ENCODE peak calls at places on chromosomes 13 and 19, in seven cellular contexts. One of them, this sample, is unnamed.

GRCh38 chr13:51557875-51558604 is 26.2 kb upstream of the WDFY2 start:
- DNase-seq in heart right ventricle: no peak
- DNase-seq in fibroblast of villous mesenchyme: peak; percentile 59
- DNase-seq in SK-N-SH: no peak
- DNase-seq in fibroblast of pulmonary artery: peak; percentile 84
- DNase-seq in astrocyte of the spinal cord: peak; percentile 75
- DNase-seq in choroid plexus epithelial cell: peak; percentile 79
- DNase-seq in this sample: no peak

GRCh38 chr13:50457430-50458393 is 385.8 kb downstream of the DLEU7 start:
- DNase-seq in heart right ventricle: no peak
- DNase-seq in fibroblast of villous mesenchyme: no peak
- DNase-seq in SK-N-SH: no peak
- DNase-seq in fibroblast of pulmonary artery: no peak
- DNase-seq in astrocyte of the spinal cord: no peak
- DNase-seq in choroid plexus epithelial cell: no peak
- DNase-seq in this sample: no peak

GRCh38 chr13:102309110-102309509 is 92.7 kb downstream of the FGF14 start:
- DNase-seq in heart right ventricle: no peak
- DNase-seq in fibroblast of villous mesenchyme: no peak
- DNase-seq in SK-N-SH: no peak
- DNase-seq in fibroblast of pulmonary artery: no peak
- DNase-seq in astrocyte of the spinal cord: no peak
- DNase-seq in choroid plexus epithelial cell: peak; percentile 23
- DNase-seq in this sample: no peak

GRCh38 chr19:40398417-40399056 is 8.6 kb upstream of the HIPK4 start:
- DNase-seq in heart right ventricle: no peak
- DNase-seq in fibroblast of villous mesenchyme: no peak
- DNase-seq in SK-N-SH: peak; percentile 78
- DNase-seq in fibroblast of pulmonary artery: no peak
- DNase-seq in astrocyte of the spinal cord: peak; percentile 36
- DNase-seq in choroid plexus epithelial cell: peak; percentile 49
- DNase-seq in this sample: peak; percentile 98

GRCh38 chr19:12801466-12802266 is at the start of the genes PRDX2 and THSD8:
- DNase-seq in heart right ventricle: peak; percentile 76
- DNase-seq in fibroblast of villous mesenchyme: peak; percentile 68
- DNase-seq in SK-N-SH: peak; percentile 94
- DNase-seq in fibroblast of pulmonary artery: peak; percentile 80
- DNase-seq in astrocyte of the spinal cord: peak; percentile 71
- DNase-seq in choroid plexus epithelial cell: peak; percentile 83
- DNase-seq in this sample: peak; percentile 97

GRCh38 chr19:48609571-48610108 is 3.1 kb downstream of the SPACA4 start:
- DNase-seq in heart right ventricle: no peak
- DNase-seq in fibroblast of villous mesenchyme: no peak
- DNase-seq in SK-N-SH: no peak
- DNase-seq in fibroblast of pulmonary artery: no peak
- DNase-seq in astrocyte of the spinal cord: no peak
- DNase-seq in choroid plexus epithelial cell: no peak
- DNase-seq in this sample: no peak

GRCh38 chr19:5424192-5424973 is 30.8 kb upstream of the ZNRF4 start:
- DNase-seq in heart right ventricle: no peak
- DNase-seq in fibroblast of villous mesenchyme: no peak
- DNase-seq in SK-N-SH: no peak
- DNase-seq in fibroblast of pulmonary artery: no peak
- DNase-seq in astrocyte of the spinal cord: no peak
- DNase-seq in choroid plexus epithelial cell: no peak
- DNase-seq in this sample: peak; percentile 4

GRCh38 chr13:21677075-21677628 is 6.3 kb downstream of the FGF9 start:
- DNase-seq in heart right ventricle: no peak
- DNase-seq in fibroblast of villous mesenchyme: no peak
- DNase-seq in SK-N-SH: no peak
- DNase-seq in fibroblast of pulmonary artery: no peak
- DNase-seq in astrocyte of the spinal cord: no peak
- DNase-seq in choroid plexus epithelial cell: no peak
- DNase-seq in this sample: no peak

GRCh38 chr19:4972509-4973230 is 3.8 kb downstream of the KDM4B start:
- DNase-seq in heart right ventricle: no peak
- DNase-seq in fibroblast of villous mesenchyme: peak; percentile 59
- DNase-seq in SK-N-SH: peak; percentile 10
- DNase-seq in fibroblast of pulmonary artery: peak; percentile 47
- DNase-seq in astrocyte of the spinal cord: peak; percentile 58
- DNase-seq in choroid plexus epithelial cell: peak; percentile 28
- DNase-seq in this sample: peak; percentile 35

GRCh38 chr13:62908321-62908720 is 1492.7 kb upstream of the PCDH20 start:
- DNase-seq in heart right ventricle: no peak
- DNase-seq in fibroblast of villous mesenchyme: no peak
- DNase-seq in SK-N-SH: no peak
- DNase-seq in fibroblast of pulmonary artery: no peak
- DNase-seq in astrocyte of the spinal cord: no peak
- DNase-seq in choroid plexus epithelial cell: no peak
- DNase-seq in this sample: no peak

GRCh38 chr13:101291647-101292515 is 124.4 kb downstream of the NALCN start:
- DNase-seq in heart right ventricle: no peak
- DNase-seq in fibroblast of villous mesenchyme: no peak
- DNase-seq in SK-N-SH: no peak
- DNase-seq in fibroblast of pulmonary artery: no peak
- DNase-seq in astrocyte of the spinal cord: no peak
- DNase-seq in choroid plexus epithelial cell: no peak
- DNase-seq in this sample: no peak

GRCh38 chr13:29081036-29081435 is 260.9 kb downstream of the MTUS2 start:
- DNase-seq in heart right ventricle: no peak
- DNase-seq in fibroblast of villous mesenchyme: peak; percentile 28
- DNase-seq in SK-N-SH: no peak
- DNase-seq in fibroblast of pulmonary artery: no peak
- DNase-seq in astrocyte of the spinal cord: no peak
- DNase-seq in choroid plexus epithelial cell: peak; percentile 31
- DNase-seq in this sample: no peak

GRCh38 chr13:41060723-41061074 is 610 bp upstream of the WBP4 start:
- DNase-seq in heart right ventricle: peak; percentile 85
- DNase-seq in fibroblast of villous mesenchyme: peak; percentile 84
- DNase-seq in SK-N-SH: peak; percentile 75
- DNase-seq in fibroblast of pulmonary artery: no peak
- DNase-seq in astrocyte of the spinal cord: peak; percentile 84
- DNase-seq in choroid plexus epithelial cell: peak; percentile 73
- DNase-seq in this sample: peak; percentile 77

GRCh38 chr13:112510002-112510780 is 77.8 kb downstream of the TUBGCP3 start:
- DNase-seq in heart right ventricle: peak; percentile 13
- DNase-seq in fibroblast of villous mesenchyme: peak; percentile 69
- DNase-seq in SK-N-SH: peak; percentile 82
- DNase-seq in fibroblast of pulmonary artery: peak; percentile 73
- DNase-seq in astrocyte of the spinal cord: peak; percentile 70
- DNase-seq in choroid plexus epithelial cell: peak; percentile 83
- DNase-seq in this sample: peak; percentile 91

GRCh38 chr19:38710928-38711725 is 33.1 kb downstream of the CAPN12 start:
- DNase-seq in heart right ventricle: no peak
- DNase-seq in fibroblast of villous mesenchyme: no peak
- DNase-seq in SK-N-SH: no peak
- DNase-seq in fibroblast of pulmonary artery: no peak
- DNase-seq in astrocyte of the spinal cord: no peak
- DNase-seq in choroid plexus epithelial cell: no peak
- DNase-seq in this sample: no peak

GRCh38 chr19:23917856-23918255 is 3.2 kb downstream of the ZNF726 start:
- DNase-seq in heart right ventricle: no peak
- DNase-seq in fibroblast of villous mesenchyme: no peak
- DNase-seq in SK-N-SH: no peak
- DNase-seq in fibroblast of pulmonary artery: no peak
- DNase-seq in astrocyte of the spinal cord: no peak
- DNase-seq in choroid plexus epithelial cell: peak; percentile 1
- DNase-seq in this sample: no peak

GRCh38 chr19:29667941-29668340 is 2.7 kb downstream of the PLEKHF1 start:
- DNase-seq in heart right ventricle: no peak
- DNase-seq in fibroblast of villous mesenchyme: no peak
- DNase-seq in SK-N-SH: no peak
- DNase-seq in fibroblast of pulmonary artery: no peak
- DNase-seq in astrocyte of the spinal cord: no peak
- DNase-seq in choroid plexus epithelial cell: no peak
- DNase-seq in this sample: peak; percentile 33

GRCh38 chr13:50731400-50731799 is 112.1 kb downstream of the DLEU7 start:
- DNase-seq in heart right ventricle: peak; percentile 58
- DNase-seq in fibroblast of villous mesenchyme: peak; percentile 30
- DNase-seq in SK-N-SH: no peak
- DNase-seq in fibroblast of pulmonary artery: peak; percentile 90
- DNase-seq in astrocyte of the spinal cord: peak; percentile 71
- DNase-seq in choroid plexus epithelial cell: peak; percentile 83
- DNase-seq in this sample: no peak

GRCh38 chr19:595326-596262 is 5.9 kb downstream of the HCN2 start:
- DNase-seq in heart right ventricle: no peak
- DNase-seq in fibroblast of villous mesenchyme: no peak
- DNase-seq in SK-N-SH: no peak
- DNase-seq in fibroblast of pulmonary artery: no peak
- DNase-seq in astrocyte of the spinal cord: no peak
- DNase-seq in choroid plexus epithelial cell: no peak
- DNase-seq in this sample: no peak

GRCh38 chr13:113855012-113855921 is 8.6 kb downstream of the GAS6 start:
- DNase-seq in heart right ventricle: peak; percentile 63
- DNase-seq in fibroblast of villous mesenchyme: peak; percentile 59
- DNase-seq in SK-N-SH: no peak
- DNase-seq in fibroblast of pulmonary artery: no peak
- DNase-seq in astrocyte of the spinal cord: peak; percentile 50
- DNase-seq in choroid plexus epithelial cell: no peak
- DNase-seq in this sample: peak; percentile 51

GRCh38 chr19:48749571-48750198 is 2.8 kb downstream of the FUT1 start:
- DNase-seq in heart right ventricle: no peak
- DNase-seq in fibroblast of villous mesenchyme: no peak
- DNase-seq in SK-N-SH: no peak
- DNase-seq in fibroblast of pulmonary artery: no peak
- DNase-seq in astrocyte of the spinal cord: no peak
- DNase-seq in choroid plexus epithelial cell: no peak
- DNase-seq in this sample: no peak

GRCh38 chr19:21127898-21128297 is 13.9 kb upstream of the ZNF431 start:
- DNase-seq in heart right ventricle: no peak
- DNase-seq in fibroblast of villous mesenchyme: peak; percentile 55
- DNase-seq in SK-N-SH: no peak
- DNase-seq in fibroblast of pulmonary artery: no peak
- DNase-seq in astrocyte of the spinal cord: no peak
- DNase-seq in choroid plexus epithelial cell: no peak
- DNase-seq in this sample: no peak

GRCh38 chr13:42420304-42420703 is 148.4 kb downstream of the AKAP11 start:
- DNase-seq in heart right ventricle: no peak
- DNase-seq in fibroblast of villous mesenchyme: no peak
- DNase-seq in SK-N-SH: no peak
- DNase-seq in fibroblast of pulmonary artery: no peak
- DNase-seq in astrocyte of the spinal cord: no peak
- DNase-seq in choroid plexus epithelial cell: no peak
- DNase-seq in this sample: no peak

GRCh38 chr13:63680704-63681103 is 2265.1 kb upstream of the PCDH20 start:
- DNase-seq in heart right ventricle: no peak
- DNase-seq in fibroblast of villous mesenchyme: no peak
- DNase-seq in SK-N-SH: no peak
- DNase-seq in fibroblast of pulmonary artery: no peak
- DNase-seq in astrocyte of the spinal cord: no peak
- DNase-seq in choroid plexus epithelial cell: no peak
- DNase-seq in this sample: no peak

GRCh38 chr13:27980280-27980998 is 8.1 kb downstream of the URAD start:
- DNase-seq in heart right ventricle: no peak
- DNase-seq in fibroblast of villous mesenchyme: no peak
- DNase-seq in SK-N-SH: no peak
- DNase-seq in fibroblast of pulmonary artery: no peak
- DNase-seq in astrocyte of the spinal cord: no peak
- DNase-seq in choroid plexus epithelial cell: no peak
- DNase-seq in this sample: peak; percentile 83

GRCh38 chr19:45747513-45747912 is 14.3 kb downstream of the MEIOSIN start:
- DNase-seq in heart right ventricle: no peak
- DNase-seq in fibroblast of villous mesenchyme: no peak
- DNase-seq in SK-N-SH: no peak
- DNase-seq in fibroblast of pulmonary artery: no peak
- DNase-seq in astrocyte of the spinal cord: no peak
- DNase-seq in choroid plexus epithelial cell: no peak
- DNase-seq in this sample: no peak
- H3K4me3 ChIP-seq in heart right ventricle: no peak overlapping the region
- H3K4me3 ChIP-seq in fibroblast of villous mesenchyme: no peak overlapping the region
- H3K4me3 ChIP-seq in SK-N-SH: no peak overlapping the region
- H3K4me3 ChIP-seq in fibroblast of pulmonary artery: no peak overlapping the region
- H3K4me3 ChIP-seq in astrocyte of the spinal cord: no peak overlapping the region
- H3K4me3 ChIP-seq in choroid plexus epithelial cell: no peak overlapping the region
- H3K4me3 ChIP-seq in this sample: no peak overlapping the region

GRCh38 chr19:42487798-42488178 is 40.5 kb downstream of the CEACAM1 start:
- DNase-seq in heart right ventricle: no peak
- DNase-seq in fibroblast of villous mesenchyme: no peak
- DNase-seq in SK-N-SH: no peak
- DNase-seq in fibroblast of pulmonary artery: no peak
- DNase-seq in astrocyte of the spinal cord: no peak
- DNase-seq in choroid plexus epithelial cell: no peak
- DNase-seq in this sample: no peak
- H3K4me3 ChIP-seq in heart right ventricle: no peak overlapping the region
- H3K4me3 ChIP-seq in fibroblast of villous mesenchyme: no peak overlapping the region
- H3K4me3 ChIP-seq in SK-N-SH: no peak overlapping the region
- H3K4me3 ChIP-seq in fibroblast of pulmonary artery: no peak overlapping the region
- H3K4me3 ChIP-seq in astrocyte of the spinal cord: no peak overlapping the region
- H3K4me3 ChIP-seq in choroid plexus epithelial cell: no peak overlapping the region
- H3K4me3 ChIP-seq in this sample: no peak overlapping the region

DNA sequence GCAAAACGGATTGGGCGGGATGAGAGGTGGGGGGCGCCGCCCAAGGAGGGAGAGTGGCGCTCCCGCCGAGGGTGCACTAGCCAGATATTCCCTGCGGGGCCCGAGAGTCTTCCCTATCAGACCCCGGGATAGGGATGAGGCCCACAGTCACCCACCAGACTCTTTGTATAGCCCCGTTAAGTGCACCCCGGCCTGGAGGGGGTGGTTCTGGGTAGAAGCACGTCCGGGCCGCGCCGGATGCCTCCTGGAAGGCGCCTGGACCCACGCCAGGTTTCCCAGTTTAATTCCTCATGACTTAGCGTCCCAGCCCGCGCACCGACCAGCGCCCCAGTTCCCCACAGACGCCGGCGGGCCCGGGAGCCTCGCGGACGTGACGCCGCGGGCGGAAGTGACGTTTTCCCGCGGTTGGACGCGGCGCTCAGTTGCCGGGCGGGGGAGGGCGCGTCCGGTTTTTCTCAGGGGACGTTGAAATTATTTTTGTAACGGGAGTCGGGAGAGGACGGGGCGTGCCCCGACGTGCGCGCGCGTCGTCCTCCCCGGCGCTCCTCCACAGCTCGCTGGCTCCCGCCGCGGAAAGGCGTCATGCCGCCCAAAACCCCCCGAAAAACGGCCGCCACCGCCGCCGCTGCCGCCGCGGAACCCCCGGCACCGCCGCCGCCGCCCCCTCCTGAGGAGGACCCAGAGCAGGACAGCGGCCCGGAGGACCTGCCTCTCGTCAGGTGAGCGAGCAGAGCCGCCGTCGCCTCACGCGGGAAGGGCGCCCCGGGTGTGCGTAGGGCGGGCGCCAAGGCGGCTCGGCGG is at the start of gene RB1:
- DNase-seq in heart right ventricle: peak; percentile 94
- DNase-seq in fibroblast of villous mesenchyme: peak; percentile 94
- DNase-seq in SK-N-SH: peak; percentile 93
- DNase-seq in fibroblast of pulmonary artery: peak; percentile 93
- DNase-seq in astrocyte of the spinal cord: peak; percentile 94
- DNase-seq in choroid plexus epithelial cell: peak; percentile 87
- DNase-seq in this sample: peak; percentile 90
- H3K4me3 ChIP-seq in heart right ventricle: peak within 1 kb of the TSS; percentile 69
- H3K4me3 ChIP-seq in fibroblast of villous mesenchyme: peak within 1 kb of the TSS; percentile 85
- H3K4me3 ChIP-seq in SK-N-SH: peak within 1 kb of the TSS; percentile 81
- H3K4me3 ChIP-seq in fibroblast of pulmonary artery: peak within 1 kb of the TSS; percentile 74
- H3K4me3 ChIP-seq in astrocyte of the spinal cord: peak within 1 kb of the TSS; percentile 61
- H3K4me3 ChIP-seq in choroid plexus epithelial cell: peak within 1 kb of the TSS; percentile 82
- H3K4me3 ChIP-seq in this sample: peak within 1 kb of the TSS; percentile 79

GRCh38 chr19:54451331-54451871 is 2.4 kb downstream of the LENG8 start:
- DNase-seq in heart right ventricle: no peak
- DNase-seq in fibroblast of villous mesenchyme: peak; percentile 32
- DNase-seq in SK-N-SH: no peak
- DNase-seq in fibroblast of pulmonary artery: no peak
- DNase-seq in astrocyte of the spinal cord: peak; percentile 36
- DNase-seq in choroid plexus epithelial cell: peak; percentile 57
- DNase-seq in this sample: no peak
- H3K4me3 ChIP-seq in heart right ventricle: no peak overlapping the region
- H3K4me3 ChIP-seq in fibroblast of villous mesenchyme: peak overlapping the region; percentile 12
- H3K4me3 ChIP-seq in SK-N-SH: no peak overlapping the region
- H3K4me3 ChIP-seq in fibroblast of pulmonary artery: peak overlapping the region; percentile 99
- H3K4me3 ChIP-seq in astrocyte of the spinal cord: no peak overlapping the region
- H3K4me3 ChIP-seq in choroid plexus epithelial cell: peak overlapping the region; percentile 3
- H3K4me3 ChIP-seq in this sample: no peak overlapping the region

This sample was measured in H7.